ENCODE peak calls at places on chromosomes 3 and 15, in seven cellular contexts. W, G, P, O, R, S and Y are unnamed samples. For H3K4me1, the result is how much of the 10 kb centered on the place peaks cover.

GRCh38 chr3:128301186-128302023 is 148.1 kb downstream of the EEFSEC start:
- DNase-seq in G (no peak), S (no peak), P (peak), R (no peak), W (no peak), O (no peak), Y (no peak)

GRCh38 chr3:78762121-78762520 is 1005.7 kb downstream of the ROBO1 start:
- DNase-seq in O (no peak), W (no peak), G (no peak), R (no peak), P (no peak), S (no peak), Y (no peak)

GRCh38 chr3:51944541-51945021 is 2.4 kb downstream of the PARP3 start:
- DNase-seq in S (no peak), R (no peak), G (no peak), P (no peak), O (peak), W (no peak), Y (no peak)

GRCh38 chr3:40637891-40638290 is 113.1 kb downstream of the ZNF621 start:
- DNase-seq in R (no peak), O (no peak), S (no peak), G (no peak), W (no peak), P (no peak), Y (no peak)

GRCh38 chr3:16768956-16769355 is 115.8 kb upstream of the PLCL2 start:
- DNase-seq in P (no peak), S (no peak), G (no peak), O (no peak), W (no peak), R (no peak), Y (no peak)

GRCh38 chr15:51536965-51537574 is 85.5 kb downstream of the DMXL2 start:
- DNase-seq in G (no peak), P (no peak), S (no peak), O (no peak), W (peak), R (peak), Y (no peak)

GRCh38 chr3:133535971-133536634 is 37.4 kb upstream of the CDV3 start:
- DNase-seq in P (peak), R (peak), S (peak), W (peak), O (no peak), G (no peak), Y (no peak)

GRCh38 chr3:58249358-58250092 is 11.9 kb downstream of the ABHD6 start:
- DNase-seq in O (peak), S (no peak), G (no peak), W (peak), P (peak), R (peak), Y (no peak)

GRCh38 chr3:52346623-52347530 is 30.8 kb downstream of the DNAH1 start:
- DNase-seq in O (no peak), W (no peak), G (no peak), R (peak), P (no peak), S (peak), Y (no peak)

DNA sequence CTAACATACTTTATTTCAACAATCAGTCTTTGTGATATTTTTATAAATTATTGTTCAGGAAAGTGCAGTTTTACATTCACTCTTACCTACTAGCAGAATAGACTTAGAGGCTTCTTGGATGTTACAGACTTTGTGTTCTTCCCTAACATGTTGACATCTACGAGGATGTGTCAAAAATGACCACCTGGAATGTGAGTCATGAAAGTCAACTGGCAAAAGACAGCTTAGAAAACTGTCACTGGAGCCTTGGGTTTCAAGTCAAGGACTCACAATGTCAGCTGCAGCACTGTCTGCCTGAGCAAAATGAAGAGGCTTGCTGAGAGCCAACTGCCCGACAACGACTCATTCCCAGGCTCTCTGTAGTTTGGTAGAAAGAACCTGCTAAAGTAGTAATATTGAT is 91.5 kb downstream of the CERS3 start:
- DNase-seq in W (no peak), S (no peak), P (no peak), R (no peak), G (no peak), O (no peak), Y (no peak)
- H3K4me1 ChIP-seq in W (under half), S (under half), P (under half), R (under half), G (under half), O (under half), Y (under half)

DNA sequence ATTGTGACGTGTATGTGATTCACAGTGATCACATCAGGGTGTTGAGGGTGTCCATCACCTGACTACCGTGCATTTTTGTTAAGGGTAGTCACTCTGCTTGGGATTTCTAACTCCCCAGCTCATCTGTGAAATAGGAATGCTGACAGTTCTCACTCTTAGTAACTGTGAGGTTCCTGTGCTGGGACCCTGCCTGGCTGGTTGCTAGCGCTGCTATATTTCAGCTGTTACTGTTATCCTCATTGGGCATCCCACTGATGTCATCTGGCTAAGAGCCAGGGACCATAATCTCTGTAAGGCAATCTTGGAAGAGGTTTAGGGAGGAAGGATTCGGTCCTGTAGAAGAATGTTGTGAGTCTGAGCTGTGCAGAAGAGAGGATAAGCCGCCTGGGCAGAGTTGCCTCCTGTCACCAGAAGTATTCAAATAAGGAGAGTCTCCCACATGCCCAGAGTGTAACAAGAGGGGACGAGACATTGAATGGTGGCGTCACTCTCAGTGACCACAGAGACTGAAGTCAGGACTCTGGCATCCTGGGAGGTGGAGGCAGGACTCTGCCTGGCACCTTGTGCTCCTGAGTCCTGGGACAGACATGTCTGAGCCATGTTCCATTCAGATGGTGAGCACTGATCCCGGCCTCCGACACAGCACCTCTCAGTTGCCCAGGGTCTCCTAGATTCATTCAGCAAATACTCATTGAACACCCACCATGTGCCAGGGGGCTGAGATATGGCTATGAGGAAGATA is 52.2 kb downstream of the FBLN2 start:
- DNase-seq in O (no peak), G (no peak), S (no peak), R (peak), W (no peak), P (no peak), Y (no peak)
- H3K27ac ChIP-seq in O (no peak), G (no peak), S (no peak), R (no peak), W (no peak), P (no peak), Y (no peak)

DNA sequence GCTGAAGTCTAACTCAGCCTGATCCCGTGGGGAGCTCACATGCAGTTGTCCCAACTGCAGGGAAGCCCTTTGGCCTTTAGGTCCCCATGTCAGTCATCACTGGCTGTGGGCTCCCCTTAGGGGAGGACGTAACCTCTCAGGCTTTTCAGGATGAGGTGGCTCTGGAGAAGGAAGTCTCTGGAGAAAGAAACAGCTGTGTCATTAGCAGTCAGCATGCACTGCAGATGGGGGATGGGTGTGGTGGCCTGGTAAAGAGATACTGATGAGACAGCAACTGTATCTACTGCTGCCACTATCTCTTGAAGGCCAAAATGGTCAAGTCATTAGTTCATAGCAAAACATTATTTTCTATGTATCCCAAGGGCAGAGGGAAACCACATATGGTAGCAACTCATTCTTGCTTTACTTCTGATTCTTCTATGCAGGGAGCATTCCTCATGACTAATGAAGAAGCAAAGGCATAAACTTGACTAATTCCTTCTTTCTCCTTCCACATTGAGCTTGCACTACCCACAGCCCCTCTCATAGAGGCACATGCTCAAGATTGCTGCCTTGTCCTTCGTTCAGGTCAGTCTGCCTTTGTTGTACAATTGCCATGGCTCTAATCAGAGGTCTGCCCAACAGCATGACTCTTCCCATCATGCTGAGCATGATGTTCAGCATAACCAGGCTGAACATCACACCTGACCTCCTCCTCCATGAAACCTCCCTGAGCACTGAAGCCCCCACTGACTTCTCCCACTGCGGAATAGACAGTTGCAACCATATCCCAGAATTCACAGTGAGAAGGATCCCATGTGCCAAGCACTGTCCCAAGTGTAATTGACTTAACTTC is 47.8 kb upstream of the TMEM158 start:
- DNase-seq in O (no peak), S (no peak), R (no peak), W (no peak), G (no peak), P (no peak), Y (peak)
- TF ChIP-seq CTCF in O (no peak), S (no peak), R (no peak), W (no peak), G (no peak), P (no peak), Y (no peak)

GRCh38 chr15:57380854-57381253 is 4.5 kb downstream of the CGNL1 start:
- DNase-seq in O (no peak), P (no peak), S (no peak), W (no peak), R (no peak), G (no peak), Y (no peak)
- H3K4me1 ChIP-seq in O (under half), P (under half), S (half or more), W (half or more), R (under half), G (under half), Y (under half)

GRCh38 chr3:13891017-13891392 is 11.1 kb upstream of the WNT7A start:
- DNase-seq in S (no peak), R (no peak), W (no peak), P (no peak), G (no peak), O (no peak), Y (no peak)

GRCh38 chr3:13894096-13894811 is 14.4 kb upstream of the WNT7A start:
- DNase-seq in R (no peak), G (no peak), O (no peak), P (no peak), S (no peak), W (no peak), Y (no peak)

GRCh38 chr3:13890377-13891016 is 10.6 kb upstream of the WNT7A start:
- DNase-seq in R (no peak), O (no peak), G (peak), P (no peak), W (no peak), S (no peak), Y (peak)

GRCh38 chr3:13892304-13892703 is 12.4 kb upstream of the WNT7A start:
- DNase-seq in O (no peak), W (no peak), S (no peak), R (no peak), G (no peak), P (no peak), Y (no peak)

DNA sequence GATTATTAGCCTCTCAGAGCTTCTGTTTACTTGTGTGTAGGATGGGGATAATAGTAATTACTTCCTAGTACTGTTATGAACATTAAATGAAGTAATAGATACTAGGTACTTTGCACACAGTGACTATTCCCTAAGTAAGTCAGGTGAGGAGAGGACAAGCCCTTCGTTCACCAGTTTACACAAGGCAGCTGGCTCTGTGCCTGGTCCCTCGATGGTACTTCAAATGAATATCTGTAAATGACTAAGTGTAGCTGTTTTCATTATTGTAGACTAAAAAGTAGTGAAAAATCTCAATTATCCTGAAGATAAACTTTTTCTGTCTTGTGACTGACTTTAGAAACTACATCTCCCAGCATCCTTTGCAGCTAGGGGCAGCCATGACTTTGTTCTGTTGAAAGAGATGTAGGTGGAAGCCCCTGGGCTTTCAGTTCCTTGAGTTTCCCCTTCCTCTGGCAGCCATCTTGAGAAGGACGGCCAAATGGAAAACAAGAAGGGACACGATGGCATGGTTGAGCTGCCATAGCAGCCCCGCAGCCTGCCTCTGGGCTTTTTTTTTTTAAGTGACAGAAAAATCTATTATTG is 11.7 kb upstream of the WNT7A start:
- DNase-seq in R (no peak), P (no peak), O (no peak), G (no peak), W (no peak), S (no peak), Y (no peak)
- H3K27ac ChIP-seq in R (no peak), P (no peak), O (no peak), G (peak), W (no peak), S (no peak), Y (peak)

GRCh38 chr3:125075738-125076137 is 19.9 kb upstream of the HEG1 start:
- DNase-seq in W (no peak), R (no peak), G (no peak), O (no peak), P (no peak), S (no peak), Y (no peak)
- TF ChIP-seq CTCF in W (no peak), R (no peak), G (no peak), O (no peak), P (no peak), S (no peak), Y (no peak)

GRCh38 chr3:150740733-150741496 is 22.1 kb downstream of the SIAH2 start:
- DNase-seq in R (no peak), W (peak), P (no peak), G (no peak), O (no peak), S (no peak), Y (no peak)
- H3K4me1 ChIP-seq in R (under half), W (half or more), P (under half), G (under half), O (under half), S (under half), Y (under half)

GRCh38 chr3:172216843-172217404 is 177.5 kb downstream of the FNDC3B start:
- DNase-seq in P (no peak), G (no peak), R (no peak), W (no peak), O (no peak), S (no peak), Y (no peak)

GRCh38 chr3:172217877-172218276 is 178.5 kb downstream of the FNDC3B start:
- DNase-seq in S (no peak), W (no peak), P (no peak), G (no peak), O (no peak), R (peak), Y (no peak)

GRCh38 chr3:172216267-172216666 is 176.9 kb downstream of the FNDC3B start:
- DNase-seq in W (no peak), P (no peak), R (no peak), O (no peak), S (no peak), G (no peak), Y (no peak)

GRCh38 chr3:172219750-172220149 is 180.4 kb downstream of the FNDC3B start:
- DNase-seq in R (no peak), G (no peak), O (no peak), P (no peak), W (no peak), S (no peak), Y (no peak)

GRCh38 chr3:172218350-172219323 is 179.3 kb downstream of the FNDC3B start:
- DNase-seq in W (no peak), S (no peak), G (no peak), R (peak), P (no peak), O (no peak), Y (no peak)
- H3K27ac ChIP-seq in W (no peak), S (no peak), G (no peak), R (no peak), P (peak), O (no peak), Y (peak)

DNA sequence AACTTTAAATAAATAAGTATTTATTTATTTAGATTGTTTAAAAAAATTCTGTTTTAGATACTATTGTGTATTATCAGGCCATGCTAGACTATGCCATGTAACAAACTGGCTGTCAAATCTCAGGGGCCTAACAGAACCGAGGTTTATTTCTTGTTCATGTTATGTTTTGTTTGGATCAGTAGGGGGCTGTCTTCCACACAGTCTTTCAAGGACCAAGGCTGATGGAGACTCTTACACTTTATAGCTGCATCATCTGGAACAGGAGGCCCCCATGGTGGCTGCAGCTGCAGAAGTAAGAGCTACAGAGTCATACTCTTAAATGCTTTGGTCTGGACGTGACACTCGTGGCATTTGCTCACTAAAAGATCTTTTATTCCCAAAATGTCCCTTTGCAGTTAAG is 33.0 kb upstream of the ARL14 start:
- DNase-seq in R (no peak), P (no peak), O (no peak), G (no peak), W (no peak), S (no peak), Y (no peak)
- TF ChIP-seq CTCF in R (no peak), P (no peak), O (peak), G (no peak), W (no peak), S (no peak), Y (no peak)